ENCODE peak calls at places on chromosomes 7 and 10, in six cellular contexts. I is A549, O is BE2C, M is lower lobe of right lung, R is neural progenitor cell, W is esophagus squamous epithelium. J is an unnamed sample.
A peak's percentile ranks its signal among the peaks of the same experiment; 100 is the strongest.

GRCh38 chr10:62638062-62638477 is 166.4 kb upstream of the ADO start:
- DNase-seq in I (no peak), O (no peak), M (no peak), R (no peak), W (no peak), J (no peak)

GRCh38 chr10:114850126-114850525 is 28.5 kb downstream of the FHIP2A start:
- DNase-seq in I (no peak), O (no peak), M (no peak), R (no peak), W (no peak), J (no peak)

GRCh38 chr10:114303556-114303955 is 64.5 kb downstream of the VWA2 start:
- DNase-seq in I (no peak), O (no peak), M (no peak), R (no peak), W (no peak), J (no peak)

GRCh38 chr10:14241196-14241595 is 89.5 kb downstream of the FRMD4A start:
- DNase-seq in I (no peak), O (no peak), M (no peak), R (no peak), W (no peak), J (no peak)

GRCh38 chr7:123662293-123662692 is 6.6 kb downstream of the LMOD2 start:
- DNase-seq in I (no peak), O (no peak), M (no peak), R (no peak), W (no peak), J (no peak)

GRCh38 chr10:42988517-42989395 is 88.1 kb upstream of the RET start:
- DNase-seq in I (no peak), O (peak; percentile 42), M (peak; percentile 77), R (no peak), W (no peak), J (no peak)

GRCh38 chr7:95155965-95156364 is 168.4 kb downstream of the PON1 start:
- DNase-seq in I (no peak), O (no peak), M (peak; percentile 29), R (no peak), W (no peak), J (no peak)

GRCh38 chr10:99788598-99789259 is 6.3 kb downstream of the ABCC2 start:
- DNase-seq in I (no peak), O (no peak), M (no peak), R (no peak), W (no peak), J (no peak)

GRCh38 chr10:87865201-87866025 is 2.0 kb downstream of the PTEN start:
- DNase-seq in I (no peak), O (no peak), M (no peak), R (no peak), W (no peak), J (no peak)

GRCh38 chr7:32890553-32891045 is 961 bp downstream of the KBTBD2 start:
- DNase-seq in I (peak; percentile 60), O (peak; percentile 13), M (no peak), R (peak; percentile 21), W (no peak), J (peak; percentile 66)

GRCh38 chr10:79132681-79133381 is 64.1 kb downstream of the ZMIZ1 start:
- DNase-seq in I (no peak), O (peak; percentile 64), M (no peak), R (peak; percentile 61), W (no peak), J (no peak)

GRCh38 chr7:73991522-73992103 is 36.4 kb upstream of the ELN start:
- DNase-seq in I (no peak), O (no peak), M (no peak), R (no peak), W (no peak), J (no peak)

GRCh38 chr7:134995239-134996096 is 9.2 kb downstream of the AGBL3 start:
- DNase-seq in I (no peak), O (no peak), M (no peak), R (no peak), W (no peak), J (peak; percentile 50)

GRCh38 chr10:118163227-118163626 is 116.5 kb upstream of the RAB11FIP2 start:
- DNase-seq in I (no peak), O (peak; percentile 10), M (no peak), R (no peak), W (no peak), J (no peak)

GRCh38 chr7:122457325-122457724 is 152.8 kb upstream of the FEZF1 start:
- DNase-seq in I (no peak), O (no peak), M (no peak), R (no peak), W (no peak), J (no peak)
- H3K4me1 ChIP-seq in I (no peaks in the 10 kb centered on the region), O (no peaks in the 10 kb centered on the region), M (no peaks in the 10 kb centered on the region), R (peaks cover 32% of the 10 kb centered on the region), W (no peaks in the 10 kb centered on the region), J (no peaks in the 10 kb centered on the region)

GRCh38 chr10:71242621-71243009 is 30.2 kb downstream of the UNC5B start:
- DNase-seq in I (no peak), O (no peak), M (no peak), R (no peak), W (no peak), J (no peak)

GRCh38 chr10:71246591-71247143 is 34.3 kb downstream of the UNC5B start:
- DNase-seq in I (peak; percentile 25), O (no peak), M (no peak), R (no peak), W (no peak), J (no peak)

GRCh38 chr10:71245420-71246325 is 33.3 kb downstream of the UNC5B start:
- DNase-seq in I (no peak), O (no peak), M (no peak), R (no peak), W (no peak), J (no peak)

GRCh38 chr10:71243756-71244637 is 31.6 kb downstream of the UNC5B start:
- DNase-seq in I (peak; percentile 22), O (no peak), M (peak; percentile 36), R (no peak), W (no peak), J (no peak)

GRCh38 chr10:71244638-71245419 is 32.5 kb downstream of the UNC5B start:
- DNase-seq in I (no peak), O (peak; percentile 55), M (peak; percentile 54), R (no peak), W (no peak), J (no peak)
- H3K4me1 ChIP-seq in I (peaks cover 8% of the 10 kb centered on the region), O (peaks cover 85% of the 10 kb centered on the region), M (peaks cover 76% of the 10 kb centered on the region), R (peaks cover 21% of the 10 kb centered on the region), W (peaks cover 100% of the 10 kb centered on the region), J (no peaks in the 10 kb centered on the region)

GRCh38 chr7:233456-234035 is 41.2 kb downstream of the FAM20C start:
- DNase-seq in I (no peak), O (no peak), M (no peak), R (no peak), W (no peak), J (no peak)
- H3K4me1 ChIP-seq in I (peaks cover 33% of the 10 kb centered on the region), O (no peaks in the 10 kb centered on the region), M (peaks cover 43% of the 10 kb centered on the region), R (no peaks in the 10 kb centered on the region), W (peaks cover 84% of the 10 kb centered on the region), J (no peaks in the 10 kb centered on the region)

DNA sequence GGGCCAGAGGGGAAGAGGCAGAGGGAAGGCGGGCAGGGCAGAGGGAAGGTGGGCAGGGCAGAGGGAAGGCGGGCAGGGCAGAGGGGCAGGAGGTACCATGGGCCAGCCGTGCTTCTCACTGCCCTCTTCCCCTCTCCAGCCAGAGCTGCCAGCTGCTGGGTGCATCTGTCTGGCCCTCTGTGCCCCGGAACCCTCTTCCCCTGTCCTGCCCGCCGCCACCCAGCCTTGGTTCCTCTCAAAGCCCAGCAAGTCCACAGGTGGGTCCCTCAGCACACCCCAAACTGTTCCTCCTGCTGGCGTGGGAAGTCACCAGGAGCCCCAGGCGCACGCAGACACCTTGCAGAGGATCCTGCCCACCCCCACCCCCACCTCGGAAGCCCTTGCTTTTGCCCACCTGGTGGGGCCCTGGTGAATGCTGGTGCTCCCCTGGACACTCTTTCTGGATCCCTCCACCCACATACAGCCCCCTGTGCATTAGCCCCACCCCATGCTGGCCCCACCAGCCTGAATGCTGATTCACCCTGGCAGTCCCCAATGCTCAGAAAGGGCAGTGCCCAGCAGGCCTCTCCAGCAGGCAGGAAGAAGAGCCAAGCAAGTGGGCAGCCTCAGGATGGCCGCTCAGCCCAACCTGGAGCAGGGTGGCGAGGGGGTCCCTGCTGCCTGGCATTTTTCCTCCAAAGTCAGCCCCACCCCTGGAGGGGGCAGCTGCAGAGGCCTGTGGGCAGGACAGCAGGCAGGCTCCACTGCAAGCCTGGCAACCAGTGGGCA is 1.9 kb upstream of the PWWP2B start:
- DNase-seq in I (no peak), O (no peak), M (peak; percentile 48), R (no peak), W (no peak), J (no peak)
- H3K4me1 ChIP-seq in I (peaks cover 29% of the 10 kb centered on the region), O (peaks cover 9% of the 10 kb centered on the region), M (peaks cover 41% of the 10 kb centered on the region), R (peaks cover 10% of the 10 kb centered on the region), W (peaks cover 42% of the 10 kb centered on the region), J (peaks cover 9% of the 10 kb centered on the region)